ENCODE peak calls at places on chromosomes 4 and X, in five cellular contexts. One of them, this sample, is unnamed.

GRCh38 chr4:44071959-44072955 is 376.4 kb downstream of the KCTD8 start:
- DNase-seq in dorsolateral prefrontal cortex: no peak
- DNase-seq in ascending aorta: no peak
- DNase-seq in left ventricle myocardium inferior: no peak
- DNase-seq in caudate nucleus: no peak
- DNase-seq in this sample: no peak

GRCh38 chr4:174697164-174697563 is 131.9 kb downstream of the GLRA3 start:
- DNase-seq in dorsolateral prefrontal cortex: no peak
- DNase-seq in left ventricle myocardium inferior: no peak
- DNase-seq in caudate nucleus: no peak
- DNase-seq in ascending aorta: no peak
- DNase-seq in this sample: no peak

GRCh38 chr4:101065346-101065745 is 282.0 kb downstream of the PPP3CA start:
- DNase-seq in left ventricle myocardium inferior: no peak
- DNase-seq in dorsolateral prefrontal cortex: no peak
- DNase-seq in ascending aorta: no peak
- DNase-seq in caudate nucleus: no peak
- DNase-seq in this sample: no peak

GRCh38 chr4:37441231-37442061 is 196.9 kb downstream of the NWD2 start:
- DNase-seq in caudate nucleus: no peak
- DNase-seq in left ventricle myocardium inferior: no peak
- DNase-seq in ascending aorta: no peak
- DNase-seq in dorsolateral prefrontal cortex: no peak
- DNase-seq in this sample: no peak

GRCh38 chr4:72283357-72283756 is 251.6 kb downstream of the NPFFR2 start:
- DNase-seq in ascending aorta: no peak
- DNase-seq in dorsolateral prefrontal cortex: no peak
- DNase-seq in left ventricle myocardium inferior: no peak
- DNase-seq in caudate nucleus: no peak
- DNase-seq in this sample: no peak

GRCh38 chr4:8475751-8476575 is 35.4 kb downstream of the TRMT44 start:
- DNase-seq in dorsolateral prefrontal cortex: no peak
- DNase-seq in ascending aorta: no peak
- DNase-seq in left ventricle myocardium inferior: no peak
- DNase-seq in caudate nucleus: no peak
- DNase-seq in this sample: no peak

GRCh38 chrX:137431693-137432488 is 134.0 kb upstream of the ZIC3 start:
- DNase-seq in left ventricle myocardium inferior: no peak
- DNase-seq in caudate nucleus: no peak
- DNase-seq in dorsolateral prefrontal cortex: no peak
- DNase-seq in ascending aorta: no peak
- DNase-seq in this sample: no peak

GRCh38 chr4:88162636-88163035 is 4.2 kb upstream of the ABCG2 start:
- DNase-seq in ascending aorta: no peak
- DNase-seq in caudate nucleus: no peak
- DNase-seq in dorsolateral prefrontal cortex: no peak
- DNase-seq in left ventricle myocardium inferior: no peak
- DNase-seq in this sample: no peak

GRCh38 chr4:13547563-13548041 is 3.3 kb upstream of the NKX3-2 start:
- DNase-seq in left ventricle myocardium inferior: no peak
- DNase-seq in caudate nucleus: no peak
- DNase-seq in dorsolateral prefrontal cortex: no peak
- DNase-seq in ascending aorta: no peak
- DNase-seq in this sample: no peak

GRCh38 chr4:77193511-77194236 is 36.7 kb downstream of the CCNG2 start:
- DNase-seq in dorsolateral prefrontal cortex: no peak
- DNase-seq in caudate nucleus: no peak
- DNase-seq in left ventricle myocardium inferior: peak; percentile 46
- DNase-seq in ascending aorta: peak; percentile 75
- DNase-seq in this sample: peak; percentile 32

GRCh38 chrX:101803451-101803850 is 128.4 kb downstream of the ZMAT1 start:
- DNase-seq in ascending aorta: no peak
- DNase-seq in left ventricle myocardium inferior: no peak
- DNase-seq in caudate nucleus: no peak
- DNase-seq in dorsolateral prefrontal cortex: no peak
- DNase-seq in this sample: no peak

GRCh38 chr4:183987987-183988392 is 82.9 kb downstream of the STOX2 start:
- DNase-seq in caudate nucleus: peak; percentile 64
- DNase-seq in dorsolateral prefrontal cortex: peak; percentile 88
- DNase-seq in left ventricle myocardium inferior: peak; percentile 58
- DNase-seq in ascending aorta: peak; percentile 87
- DNase-seq in this sample: peak; percentile 35

GRCh38 chr4:82260632-82261031 is 113.2 kb downstream of the HNRNPD start:
- DNase-seq in caudate nucleus: no peak
- DNase-seq in ascending aorta: no peak
- DNase-seq in left ventricle myocardium inferior: no peak
- DNase-seq in dorsolateral prefrontal cortex: no peak
- DNase-seq in this sample: no peak

GRCh38 chr4:3318561-3319021 is 25.8 kb downstream of the RGS12 start:
- DNase-seq in caudate nucleus: no peak
- DNase-seq in dorsolateral prefrontal cortex: peak; percentile 15
- DNase-seq in left ventricle myocardium inferior: no peak
- DNase-seq in ascending aorta: peak; percentile 25
- DNase-seq in this sample: no peak

GRCh38 chr4:139798456-139798855 is 132.8 kb downstream of the MGST2 start:
- DNase-seq in caudate nucleus: no peak
- DNase-seq in dorsolateral prefrontal cortex: no peak
- DNase-seq in left ventricle myocardium inferior: no peak
- DNase-seq in ascending aorta: no peak
- DNase-seq in this sample: no peak

GRCh38 chr4:59518005-59518823 is 1681.9 kb upstream of the ADGRL3 start:
- DNase-seq in left ventricle myocardium inferior: no peak
- DNase-seq in dorsolateral prefrontal cortex: no peak
- DNase-seq in caudate nucleus: no peak
- DNase-seq in ascending aorta: no peak
- DNase-seq in this sample: no peak

GRCh38 chr4:12852338-12853307 is 631.5 kb downstream of the RAB28 start:
- DNase-seq in dorsolateral prefrontal cortex: no peak
- DNase-seq in left ventricle myocardium inferior: no peak
- DNase-seq in caudate nucleus: no peak
- DNase-seq in ascending aorta: no peak
- DNase-seq in this sample: peak; percentile 1

GRCh38 chr4:95835672-95836071 is 4.2 kb upstream of the PDHA2 start:
- DNase-seq in dorsolateral prefrontal cortex: no peak
- DNase-seq in caudate nucleus: no peak
- DNase-seq in ascending aorta: no peak
- DNase-seq in left ventricle myocardium inferior: no peak
- DNase-seq in this sample: no peak

GRCh38 chr4:2350982-2351381 is 67.5 kb downstream of the ZFYVE28 start:
- DNase-seq in caudate nucleus: no peak
- DNase-seq in ascending aorta: no peak
- DNase-seq in dorsolateral prefrontal cortex: no peak
- DNase-seq in left ventricle myocardium inferior: no peak
- DNase-seq in this sample: no peak

GRCh38 chr4:144748814-144749555 is 103.0 kb downstream of the HHIP start:
- DNase-seq in caudate nucleus: no peak
- DNase-seq in dorsolateral prefrontal cortex: no peak
- DNase-seq in left ventricle myocardium inferior: no peak
- DNase-seq in ascending aorta: no peak
- DNase-seq in this sample: no peak

GRCh38 chr4:21118301-21118700 is 418.0 kb downstream of the PACRGL start:
- DNase-seq in caudate nucleus: no peak
- DNase-seq in ascending aorta: no peak
- DNase-seq in dorsolateral prefrontal cortex: no peak
- DNase-seq in left ventricle myocardium inferior: no peak
- DNase-seq in this sample: no peak

GRCh38 chr4:21117771-21118170 is 417.5 kb downstream of the PACRGL start:
- DNase-seq in dorsolateral prefrontal cortex: no peak
- DNase-seq in caudate nucleus: no peak
- DNase-seq in left ventricle myocardium inferior: no peak
- DNase-seq in ascending aorta: no peak
- DNase-seq in this sample: no peak

DNA sequence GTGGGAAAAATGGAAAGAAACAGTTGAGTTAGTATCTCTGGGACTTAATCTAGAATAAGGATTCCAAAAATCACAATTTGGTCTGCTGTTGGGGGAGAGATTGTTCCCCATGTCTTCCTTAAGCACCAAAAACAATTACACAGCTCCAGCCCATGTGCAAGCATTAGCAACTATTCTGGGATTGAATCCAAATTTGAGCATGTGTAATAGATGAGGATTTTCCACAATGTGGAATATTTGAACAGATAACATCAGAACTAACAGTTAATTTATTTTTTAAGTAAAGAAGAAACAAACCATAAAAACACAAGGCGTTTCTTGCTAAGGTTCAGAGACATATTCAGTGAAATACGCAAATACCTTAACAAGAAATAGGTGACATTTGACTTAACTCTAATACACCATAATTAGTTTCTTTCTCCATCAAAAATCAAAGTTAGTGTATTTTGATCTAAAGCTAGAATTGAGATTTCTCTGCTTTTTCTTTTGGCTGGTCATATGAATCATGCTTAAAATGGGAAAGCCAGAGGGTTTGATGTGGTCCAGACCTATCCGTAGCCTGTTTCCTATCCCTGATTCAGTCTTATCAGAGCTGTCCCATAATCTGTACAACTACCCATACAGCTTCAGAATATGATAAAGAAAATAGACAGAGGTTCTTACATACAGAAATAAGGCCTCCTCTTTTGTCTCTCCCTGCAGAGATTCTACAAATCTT is 413.4 kb downstream of the PACRGL start:
- DNase-seq in dorsolateral prefrontal cortex: no peak
- DNase-seq in caudate nucleus: no peak
- DNase-seq in ascending aorta: no peak
- DNase-seq in left ventricle myocardium inferior: no peak
- DNase-seq in this sample: no peak
- H3K27ac ChIP-seq in dorsolateral prefrontal cortex: no peak overlapping the region
- H3K27ac ChIP-seq in caudate nucleus: no peak overlapping the region
- H3K27ac ChIP-seq in ascending aorta: no peak overlapping the region
- H3K27ac ChIP-seq in left ventricle myocardium inferior: no peak overlapping the region
- H3K27ac ChIP-seq in this sample: no peak overlapping the region

GRCh38 chrX:134173541-134174272 is 63.3 kb upstream of the CCDC160 start:
- DNase-seq in left ventricle myocardium inferior: no peak
- DNase-seq in caudate nucleus: no peak
- DNase-seq in dorsolateral prefrontal cortex: no peak
- DNase-seq in ascending aorta: no peak
- DNase-seq in this sample: no peak
- H3K27ac ChIP-seq in left ventricle myocardium inferior: no peak overlapping the region
- H3K27ac ChIP-seq in caudate nucleus: no peak overlapping the region
- H3K27ac ChIP-seq in dorsolateral prefrontal cortex: no peak overlapping the region
- H3K27ac ChIP-seq in ascending aorta: no peak overlapping the region
- H3K27ac ChIP-seq in this sample: no peak overlapping the region

GRCh38 chrX:150594584-150594983 is 26.2 kb downstream of the MTM1 start:
- DNase-seq in ascending aorta: no peak
- DNase-seq in caudate nucleus: no peak
- DNase-seq in left ventricle myocardium inferior: no peak
- DNase-seq in dorsolateral prefrontal cortex: no peak
- DNase-seq in this sample: no peak
- H3K27ac ChIP-seq in ascending aorta: no peak overlapping the region
- H3K27ac ChIP-seq in caudate nucleus: no peak overlapping the region
- H3K27ac ChIP-seq in left ventricle myocardium inferior: no peak overlapping the region
- H3K27ac ChIP-seq in dorsolateral prefrontal cortex: no peak overlapping the region
- H3K27ac ChIP-seq in this sample: no peak overlapping the region

GRCh38 chrX:16838202-16839066 is 31.7 kb downstream of the RBBP7 start:
- DNase-seq in caudate nucleus: no peak
- DNase-seq in ascending aorta: peak; percentile 70
- DNase-seq in left ventricle myocardium inferior: peak; percentile 19
- DNase-seq in dorsolateral prefrontal cortex: peak; percentile 43
- DNase-seq in this sample: no peak
- H3K27ac ChIP-seq in caudate nucleus: peak overlapping the region; percentile 17
- H3K27ac ChIP-seq in ascending aorta: peak overlapping the region; percentile 75
- H3K27ac ChIP-seq in left ventricle myocardium inferior: peak overlapping the region; percentile 70
- H3K27ac ChIP-seq in dorsolateral prefrontal cortex: peak overlapping the region; percentile 47
- H3K27ac ChIP-seq in this sample: no peak overlapping the region